ENCODE peak calls at places on chromosome 3, in eight cellular contexts. W, V, Z, F, O, N, H and E are unnamed samples.
A peak's percentile ranks its signal among the peaks of the same experiment; 100 is the strongest.

GRCh38 chr3:194178693-194179092 is 42.7 kb downstream of the HES1 start:
- DNase-seq in W (no peak), V (no peak), Z (no peak), F (no peak), O (no peak), N (no peak), H (no peak), E (no peak)

GRCh38 chr3:97885931-97886824 is 64.4 kb downstream of the CRYBG3 start:
- DNase-seq in W (no peak), V (no peak), Z (no peak), F (no peak), O (no peak), N (no peak), H (no peak), E (no peak)

GRCh38 chr3:88282519-88283241 is 132.9 kb downstream of the C3orf38 start:
- DNase-seq in W (no peak), V (no peak), Z (no peak), F (no peak), O (no peak), N (no peak), H (no peak), E (no peak)

GRCh38 chr3:171000281-171000680 is 26.2 kb downstream of the SLC2A2 start:
- DNase-seq in W (no peak), V (no peak), Z (no peak), F (no peak), O (no peak), N (peak; percentile 11), H (peak; percentile 14), E (no peak)

GRCh38 chr3:108093616-108094015 is 2.8 kb upstream of the CD47 start:
- DNase-seq in W (no peak), V (no peak), Z (no peak), F (no peak), O (no peak), N (no peak), H (no peak), E (no peak)

GRCh38 chr3:177602601-177603136 is 405.4 kb upstream of the TBL1XR1 start:
- DNase-seq in W (no peak), V (no peak), Z (no peak), F (no peak), O (no peak), N (peak; percentile 31), H (peak; percentile 58), E (no peak)

GRCh38 chr3:98979296-98979695 is 77.8 kb upstream of the DCBLD2 start:
- DNase-seq in W (no peak), V (no peak), Z (no peak), F (no peak), O (no peak), N (no peak), H (no peak), E (no peak)

GRCh38 chr3:172659246-172660002 is 51.4 kb downstream of the NCEH1 start:
- DNase-seq in W (no peak), V (peak; percentile 54), Z (no peak), F (no peak), O (no peak), N (no peak), H (no peak), E (no peak)

GRCh38 chr3:12316253-12316652 is 27.4 kb downstream of the PPARG start:
- DNase-seq in W (no peak), V (no peak), Z (no peak), F (no peak), O (no peak), N (no peak), H (no peak), E (no peak)

GRCh38 chr3:12316721-12317351 is 28.0 kb downstream of the PPARG start:
- DNase-seq in W (peak; percentile 5), V (no peak), Z (no peak), F (no peak), O (no peak), N (no peak), H (no peak), E (no peak)

GRCh38 chr3:12318758-12319621 is 30.1 kb downstream of the PPARG start:
- DNase-seq in W (no peak), V (no peak), Z (no peak), F (no peak), O (peak; percentile 89), N (no peak), H (no peak), E (no peak)

GRCh38 chr3:12313519-12313918 is 24.6 kb downstream of the PPARG start:
- DNase-seq in W (no peak), V (no peak), Z (no peak), F (no peak), O (no peak), N (no peak), H (no peak), E (no peak)

GRCh38 chr3:12317914-12318313 is 29.0 kb downstream of the PPARG start:
- DNase-seq in W (no peak), V (no peak), Z (no peak), F (no peak), O (no peak), N (no peak), H (no peak), E (no peak)
- H3K27ac ChIP-seq in W (no peak overlapping the region), V (no peak overlapping the region), Z (no peak overlapping the region), F (no peak overlapping the region), O (no peak overlapping the region), N (no peak overlapping the region), H (no peak overlapping the region), E (no peak overlapping the region)

GRCh38 chr3:41477399-41478014 is 278.2 kb downstream of the CTNNB1 start:
- DNase-seq in W (no peak), V (no peak), Z (no peak), F (no peak), O (no peak), N (no peak), H (no peak), E (no peak)

GRCh38 chr3:41485484-41485883 is 286.2 kb downstream of the CTNNB1 start:
- DNase-seq in W (no peak), V (no peak), Z (no peak), F (no peak), O (no peak), N (no peak), H (no peak), E (no peak)

GRCh38 chr3:41482134-41482533 is 282.8 kb downstream of the CTNNB1 start:
- DNase-seq in W (no peak), V (no peak), Z (no peak), F (no peak), O (no peak), N (no peak), H (no peak), E (no peak)
- H3K9ac ChIP-seq in W (no peak overlapping the region), V (no peak overlapping the region), Z (no peak overlapping the region), F (no peak overlapping the region), O (no peak overlapping the region), N (no peak overlapping the region), H (no peak overlapping the region), E (no peak overlapping the region)

DNA sequence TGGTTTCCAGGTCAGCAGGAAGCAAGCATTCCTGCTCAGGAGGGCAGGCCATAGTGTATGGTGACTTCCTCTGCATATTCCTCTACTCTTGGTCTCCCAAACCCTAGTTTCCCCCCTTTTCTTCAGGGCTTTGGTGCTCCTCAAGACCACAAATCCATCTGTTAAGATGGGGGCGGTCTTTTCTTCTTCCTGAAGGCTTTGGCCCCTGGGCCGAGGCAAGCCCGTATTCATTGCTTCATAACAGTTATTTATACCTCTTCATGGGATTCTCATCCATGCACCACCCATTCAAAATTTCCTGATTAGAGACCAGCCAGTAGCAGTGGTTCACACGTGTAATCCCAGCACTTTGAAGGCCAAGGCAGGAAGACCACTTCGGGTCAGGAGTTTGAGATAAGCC is 62.1 kb upstream of the IL12A start:
- DNase-seq in W (no peak), V (no peak), Z (no peak), F (no peak), O (no peak), N (no peak), H (no peak), E (no peak)
- H3K27ac ChIP-seq in W (no peak overlapping the region), V (no peak overlapping the region), Z (no peak overlapping the region), F (no peak overlapping the region), O (no peak overlapping the region), N (no peak overlapping the region), H (no peak overlapping the region), E (no peak overlapping the region)

DNA sequence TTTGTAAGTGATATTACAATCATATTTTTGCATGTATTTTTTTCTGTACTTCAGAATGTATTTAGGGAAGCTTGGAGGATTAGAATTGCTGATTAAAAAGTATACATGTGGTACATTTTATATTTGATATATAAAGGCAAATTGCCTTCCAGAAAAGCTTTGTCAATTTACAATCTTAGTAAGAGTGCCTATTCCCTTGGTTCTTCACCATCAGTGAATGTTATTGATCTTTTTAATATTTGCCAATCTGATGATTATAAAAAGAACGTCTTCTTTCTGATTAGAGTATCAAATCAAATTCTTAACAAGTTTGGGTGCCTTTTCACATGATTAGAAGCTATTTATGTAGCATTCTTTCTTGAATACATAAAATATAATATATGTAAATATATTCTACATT is 9.1 kb downstream of the WDR49 start:
- DNase-seq in W (no peak), V (no peak), Z (no peak), F (no peak), O (no peak), N (no peak), H (no peak), E (no peak)
- H3K9ac ChIP-seq in W (no peak overlapping the region), V (no peak overlapping the region), Z (no peak overlapping the region), F (no peak overlapping the region), O (no peak overlapping the region), N (no peak overlapping the region), H (no peak overlapping the region), E (no peak overlapping the region)

DNA sequence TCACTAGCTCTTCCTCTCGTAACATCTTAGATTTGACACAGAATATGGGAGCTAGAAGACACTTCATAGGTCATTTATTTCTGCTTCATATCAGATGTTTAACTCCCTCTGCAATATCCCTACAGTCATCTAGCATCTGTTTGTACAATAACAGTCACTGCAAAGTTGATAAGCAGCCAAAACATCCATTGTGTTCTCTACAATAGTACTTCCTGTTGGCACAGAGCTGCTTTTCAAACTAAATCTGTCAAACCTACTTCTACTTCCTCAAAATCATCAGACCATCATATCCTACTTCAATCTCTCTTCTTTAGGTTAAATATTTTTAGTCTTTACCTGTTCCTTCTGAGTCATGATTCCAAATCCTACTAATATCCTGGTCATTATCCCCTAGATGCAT is 233.2 kb downstream of the FGF12 start:
- DNase-seq in W (no peak), V (no peak), Z (no peak), F (no peak), O (no peak), N (no peak), H (no peak), E (no peak)
- H3K27ac ChIP-seq in W (no peak overlapping the region), V (no peak overlapping the region), Z (no peak overlapping the region), F (no peak overlapping the region), O (no peak overlapping the region), N (no peak overlapping the region), H (no peak overlapping the region), E (no peak overlapping the region)

GRCh38 chr3:38004415-38005075 is 14.0 kb downstream of the VILL start:
- DNase-seq in W (no peak), V (peak; percentile 54), Z (peak; percentile 96), F (peak; percentile 27), O (peak; percentile 62), N (peak; percentile 59), H (peak; percentile 70), E (peak; percentile 72)
- H3K9ac ChIP-seq in W (no peak overlapping the region), V (no peak overlapping the region), Z (peak overlapping the region; percentile 85), F (no peak overlapping the region), O (no peak overlapping the region), N (no peak overlapping the region), H (no peak overlapping the region), E (no peak overlapping the region)

GRCh38 chr3:94272030-94272429 is 209.2 kb downstream of the NSUN3 start:
- DNase-seq in W (no peak), V (no peak), Z (no peak), F (no peak), O (no peak), N (peak; percentile 2), H (no peak), E (no peak)

GRCh38 chr3:94269763-94270162 is 206.9 kb downstream of the NSUN3 start:
- DNase-seq in W (no peak), V (no peak), Z (no peak), F (no peak), O (no peak), N (no peak), H (no peak), E (no peak)
- H3K27ac ChIP-seq in W (no peak overlapping the region), V (no peak overlapping the region), Z (no peak overlapping the region), F (no peak overlapping the region), O (no peak overlapping the region), N (no peak overlapping the region), H (no peak overlapping the region), E (no peak overlapping the region)